ENCODE peak calls at places on chromosome 16, in nine cellular contexts. P is naive B cell; V is iris pigment epithelial cell; O is ELF-1; S is PC-3; Z is CD4-positive, CD25-positive, alpha-beta regulatory T cell; T is GM12891; Y is T-helper 1 cell; D is DMS53. Q is an unnamed sample.

GRCh38 chr16:80569440-80570105 is 28.8 kb downstream of the DYNLRB2 start:
- DNase-seq in P (no peak), V (peak; percentile 29), O (no peak), S (peak; percentile 82), Z (peak; percentile 75), T (peak; percentile 60), Y (no peak), D (peak; percentile 12), Q (no peak)

GRCh38 chr16:83031524-83031923 is 404.8 kb downstream of the CDH13 start:
- DNase-seq in P (no peak), V (peak; percentile 28), O (no peak), S (no peak), Z (no peak), T (no peak), Y (no peak), D (peak; percentile 76), Q (no peak)

GRCh38 chr16:57993452-57993851 is 7.0 kb downstream of the ZNF319 start:
- DNase-seq in P (no peak), V (no peak), O (no peak), S (no peak), Z (no peak), T (no peak), Y (no peak), D (peak; percentile 73), Q (no peak)

GRCh38 chr16:62254847-62255246 is 218.6 kb upstream of the CDH8 start:
- DNase-seq in P (no peak), V (no peak), O (no peak), S (no peak), Z (no peak), T (no peak), Y (no peak), D (no peak), Q (no peak)

GRCh38 chr16:2205967-2206313 is 686 bp downstream of the MLST8 start:
- DNase-seq in P (no peak), V (no peak), O (no peak), S (no peak), Z (no peak), T (no peak), Y (no peak), D (peak; percentile 73), Q (no peak)

GRCh38 chr16:81521141-81521626 is 76.6 kb downstream of the CMIP start:
- DNase-seq in P (peak; percentile 67), V (no peak), O (peak; percentile 39), S (no peak), Z (peak; percentile 88), T (peak; percentile 72), Y (peak; percentile 43), D (peak; percentile 3), Q (no peak)

GRCh38 chr16:82603784-82604411 is 22.9 kb upstream of the CDH13 start:
- DNase-seq in P (no peak), V (peak; percentile 77), O (peak; percentile 66), S (peak; percentile 47), Z (no peak), T (no peak), Y (no peak), D (peak; percentile 65), Q (no peak)

GRCh38 chr16:14360326-14361037 is 269.6 kb downstream of the PARN start:
- DNase-seq in P (no peak), V (no peak), O (no peak), S (no peak), Z (no peak), T (no peak), Y (no peak), D (no peak), Q (no peak)

GRCh38 chr16:2532494-2533141 is 1.4 kb upstream of the CEMP1 start:
- DNase-seq in P (peak; percentile 77), V (peak; percentile 59), O (peak; percentile 60), S (peak; percentile 64), Z (peak; percentile 80), T (no peak), Y (peak; percentile 37), D (peak; percentile 89), Q (peak; percentile 44)

GRCh38 chr16:6964679-6965078 is 368.0 kb upstream of the RBFOX1 start:
- DNase-seq in P (no peak), V (no peak), O (peak; percentile 40), S (no peak), Z (no peak), T (no peak), Y (no peak), D (no peak), Q (no peak)

GRCh38 chr16:20844054-20844453 is 37.7 kb downstream of the REXO5 start:
- DNase-seq in P (no peak), V (peak; percentile 21), O (no peak), S (no peak), Z (peak; percentile 16), T (no peak), Y (no peak), D (no peak), Q (no peak)

GRCh38 chr16:55000595-55000994 is 69.9 kb downstream of the IRX5 start:
- DNase-seq in P (no peak), V (peak; percentile 5), O (no peak), S (no peak), Z (no peak), T (no peak), Y (no peak), D (no peak), Q (no peak)

GRCh38 chr16:68646948-68647659 is 2.0 kb downstream of the CDH3 start:
- DNase-seq in P (no peak), V (no peak), O (no peak), S (peak; percentile 48), Z (no peak), T (no peak), Y (no peak), D (no peak), Q (no peak)

GRCh38 chr16:82192665-82193064 is 22.6 kb upstream of the MPHOSPH6 start:
- DNase-seq in P (no peak), V (peak; percentile 87), O (no peak), S (peak; percentile 71), Z (peak; percentile 83), T (no peak), Y (no peak), D (no peak), Q (peak; percentile 54)

GRCh38 chr16:1428511-1428910 is 2.4 kb upstream of the PERCC1 start:
- DNase-seq in P (peak; percentile 65), V (peak; percentile 10), O (peak; percentile 57), S (no peak), Z (peak; percentile 48), T (peak; percentile 93), Y (no peak), D (peak; percentile 81), Q (peak; percentile 8)

GRCh38 chr16:2835638-2836493 is 5.8 kb downstream of the ZG16B start:
- DNase-seq in P (no peak), V (peak; percentile 85), O (peak; percentile 79), S (peak; percentile 93), Z (no peak), T (no peak), Y (no peak), D (peak; percentile 71), Q (peak; percentile 13)

GRCh38 chr16:890217-890616 is 80.6 kb downstream of the LMF1 start:
- DNase-seq in P (no peak), V (no peak), O (no peak), S (no peak), Z (no peak), T (no peak), Y (no peak), D (no peak), Q (no peak)

GRCh38 chr16:86383488-86384262 is 126.7 kb upstream of the FOXF1 start:
- DNase-seq in P (no peak), V (peak; percentile 95), O (peak; percentile 30), S (no peak), Z (no peak), T (no peak), Y (no peak), D (no peak), Q (no peak)

GRCh38 chr16:4625617-4626159 is 1.1 kb downstream of the MGRN1 start:
- DNase-seq in P (no peak), V (no peak), O (no peak), S (no peak), Z (no peak), T (no peak), Y (no peak), D (no peak), Q (no peak)

GRCh38 chr16:86495756-86496261 is 14.5 kb upstream of the FOXF1 start:
- DNase-seq in P (no peak), V (no peak), O (no peak), S (no peak), Z (no peak), T (no peak), Y (no peak), D (no peak), Q (no peak)

GRCh38 chr16:30053376-30054015 is 12.1 kb upstream of the ALDOA start:
- DNase-seq in P (no peak), V (peak; percentile 34), O (peak; percentile 61), S (peak; percentile 57), Z (no peak), T (no peak), Y (no peak), D (peak; percentile 33), Q (no peak)

GRCh38 chr16:83926726-83927397 is 26.2 kb upstream of the OSGIN1 start:
- DNase-seq in P (peak; percentile 21), V (peak; percentile 52), O (peak; percentile 96), S (peak; percentile 86), Z (peak; percentile 34), T (peak; percentile 84), Y (no peak), D (peak; percentile 85), Q (no peak)

GRCh38 chr16:5234295-5235050 is 136.9 kb upstream of the EEF2KMT start:
- DNase-seq in P (no peak), V (no peak), O (no peak), S (no peak), Z (no peak), T (no peak), Y (no peak), D (no peak), Q (no peak)

GRCh38 chr16:10080031-10080772 is 102.0 kb downstream of the GRIN2A start:
- DNase-seq in P (no peak), V (peak; percentile 32), O (peak; percentile 49), S (peak; percentile 88), Z (no peak), T (no peak), Y (no peak), D (no peak), Q (no peak)

GRCh38 chr16:81212830-81213465 is 25.5 kb upstream of the BCO1 start:
- DNase-seq in P (no peak), V (no peak), O (no peak), S (no peak), Z (no peak), T (no peak), Y (no peak), D (no peak), Q (no peak)

GRCh38 chr16:50838165-50838564 is 96.3 kb downstream of the CYLD start:
- DNase-seq in P (no peak), V (peak; percentile 16), O (no peak), S (no peak), Z (no peak), T (no peak), Y (no peak), D (no peak), Q (peak; percentile 40)

GRCh38 chr16:59698341-59698979 is 964.3 kb upstream of the GOT2 start:
- DNase-seq in P (no peak), V (peak; percentile 10), O (no peak), S (peak; percentile 19), Z (no peak), T (no peak), Y (no peak), D (no peak), Q (no peak)

GRCh38 chr16:26963109-26963508 is 103.6 kb upstream of the C16orf82 start:
- DNase-seq in P (no peak), V (peak; percentile 34), O (peak; percentile 68), S (no peak), Z (peak; percentile 23), T (peak; percentile 28), Y (no peak), D (peak; percentile 1), Q (no peak)

Q was measured in GF-D8.